ENCODE peak calls at places on chromosomes 1 and 21, in nine cellular contexts. One of them, this sample, is unnamed.

GRCh38 chr1:232493869-232494268 is 136.1 kb downstream of the SIPA1L2 start:
- DNase-seq in body of pancreas: no peak
- DNase-seq in astrocyte of the spinal cord: no peak
- DNase-seq in GM04504: no peak
- DNase-seq in epithelial cell of esophagus: no peak
- DNase-seq in activated naive CD8-positive, alpha-beta T cell treated with anti-CD3 and anti-CD28 coated beads, Interleukin-2, amount 50 U/mL, for 24 hours: no peak
- DNase-seq in GM12864: no peak
- DNase-seq in AG20443: no peak
- DNase-seq in colonic mucosa: no peak
- DNase-seq in this sample: no peak

GRCh38 chr1:111873460-111873859 is 116.0 kb downstream of the KCND3 start:
- DNase-seq in activated naive CD8-positive, alpha-beta T cell treated with anti-CD3 and anti-CD28 coated beads, Interleukin-2, amount 50 U/mL, for 24 hours: no peak
- DNase-seq in epithelial cell of esophagus: no peak
- DNase-seq in GM12864: no peak
- DNase-seq in astrocyte of the spinal cord: no peak
- DNase-seq in AG20443: no peak
- DNase-seq in colonic mucosa: no peak
- DNase-seq in GM04504: no peak
- DNase-seq in body of pancreas: no peak
- DNase-seq in this sample: no peak

GRCh38 chr1:14647777-14648176 is 49.3 kb downstream of the KAZN start:
- DNase-seq in epithelial cell of esophagus: no peak
- DNase-seq in GM12864: no peak
- DNase-seq in astrocyte of the spinal cord: no peak
- DNase-seq in AG20443: no peak
- DNase-seq in GM04504: no peak
- DNase-seq in body of pancreas: no peak
- DNase-seq in colonic mucosa: no peak
- DNase-seq in activated naive CD8-positive, alpha-beta T cell treated with anti-CD3 and anti-CD28 coated beads, Interleukin-2, amount 50 U/mL, for 24 hours: no peak
- DNase-seq in this sample: no peak

GRCh38 chr1:233075045-233075444 is 124.6 kb downstream of the NTPCR start:
- DNase-seq in body of pancreas: no peak
- DNase-seq in GM04504: peak
- DNase-seq in GM12864: no peak
- DNase-seq in astrocyte of the spinal cord: peak
- DNase-seq in activated naive CD8-positive, alpha-beta T cell treated with anti-CD3 and anti-CD28 coated beads, Interleukin-2, amount 50 U/mL, for 24 hours: no peak
- DNase-seq in epithelial cell of esophagus: peak
- DNase-seq in AG20443: peak
- DNase-seq in colonic mucosa: no peak
- DNase-seq in this sample: no peak

GRCh38 chr1:1120866-1121563 is 5.1 kb upstream of the C1orf159 start:
- DNase-seq in body of pancreas: no peak
- DNase-seq in colonic mucosa: peak
- DNase-seq in activated naive CD8-positive, alpha-beta T cell treated with anti-CD3 and anti-CD28 coated beads, Interleukin-2, amount 50 U/mL, for 24 hours: no peak
- DNase-seq in GM04504: no peak
- DNase-seq in AG20443: no peak
- DNase-seq in astrocyte of the spinal cord: no peak
- DNase-seq in epithelial cell of esophagus: no peak
- DNase-seq in GM12864: no peak
- DNase-seq in this sample: no peak

GRCh38 chr1:89660086-89660946 is 27.4 kb downstream of the LRRC8C start:
- DNase-seq in epithelial cell of esophagus: no peak
- DNase-seq in astrocyte of the spinal cord: no peak
- DNase-seq in body of pancreas: no peak
- DNase-seq in activated naive CD8-positive, alpha-beta T cell treated with anti-CD3 and anti-CD28 coated beads, Interleukin-2, amount 50 U/mL, for 24 hours: no peak
- DNase-seq in GM12864: no peak
- DNase-seq in colonic mucosa: no peak
- DNase-seq in GM04504: peak
- DNase-seq in AG20443: peak
- DNase-seq in this sample: no peak

GRCh38 chr21:43574741-43575465 is 84.4 kb downstream of the HSF2BP start:
- DNase-seq in body of pancreas: no peak
- DNase-seq in AG20443: no peak
- DNase-seq in epithelial cell of esophagus: no peak
- DNase-seq in activated naive CD8-positive, alpha-beta T cell treated with anti-CD3 and anti-CD28 coated beads, Interleukin-2, amount 50 U/mL, for 24 hours: no peak
- DNase-seq in GM04504: no peak
- DNase-seq in colonic mucosa: no peak
- DNase-seq in astrocyte of the spinal cord: no peak
- DNase-seq in GM12864: no peak
- DNase-seq in this sample: no peak

GRCh38 chr21:40563845-40564717 is 282.9 kb downstream of the DSCAM start:
- DNase-seq in epithelial cell of esophagus: no peak
- DNase-seq in astrocyte of the spinal cord: no peak
- DNase-seq in AG20443: no peak
- DNase-seq in GM04504: no peak
- DNase-seq in colonic mucosa: no peak
- DNase-seq in activated naive CD8-positive, alpha-beta T cell treated with anti-CD3 and anti-CD28 coated beads, Interleukin-2, amount 50 U/mL, for 24 hours: no peak
- DNase-seq in GM12864: no peak
- DNase-seq in body of pancreas: no peak
- DNase-seq in this sample: no peak

GRCh38 chr1:155970531-155971167 is 7.7 kb downstream of the ARHGEF2 start:
- DNase-seq in body of pancreas: no peak
- DNase-seq in colonic mucosa: peak
- DNase-seq in AG20443: peak
- DNase-seq in astrocyte of the spinal cord: peak
- DNase-seq in GM12864: no peak
- DNase-seq in activated naive CD8-positive, alpha-beta T cell treated with anti-CD3 and anti-CD28 coated beads, Interleukin-2, amount 50 U/mL, for 24 hours: peak
- DNase-seq in epithelial cell of esophagus: peak
- DNase-seq in GM04504: no peak
- DNase-seq in this sample: no peak

GRCh38 chr1:233704125-233704881 is 90.4 kb downstream of the KCNK1 start:
- DNase-seq in astrocyte of the spinal cord: peak
- DNase-seq in epithelial cell of esophagus: peak
- DNase-seq in colonic mucosa: no peak
- DNase-seq in activated naive CD8-positive, alpha-beta T cell treated with anti-CD3 and anti-CD28 coated beads, Interleukin-2, amount 50 U/mL, for 24 hours: no peak
- DNase-seq in GM12864: no peak
- DNase-seq in GM04504: peak
- DNase-seq in body of pancreas: no peak
- DNase-seq in AG20443: no peak
- DNase-seq in this sample: no peak

GRCh38 chr1:232988572-232989040 is 38.2 kb downstream of the NTPCR start:
- DNase-seq in GM04504: no peak
- DNase-seq in AG20443: peak
- DNase-seq in GM12864: no peak
- DNase-seq in colonic mucosa: no peak
- DNase-seq in astrocyte of the spinal cord: peak
- DNase-seq in activated naive CD8-positive, alpha-beta T cell treated with anti-CD3 and anti-CD28 coated beads, Interleukin-2, amount 50 U/mL, for 24 hours: no peak
- DNase-seq in body of pancreas: no peak
- DNase-seq in epithelial cell of esophagus: peak
- DNase-seq in this sample: peak

GRCh38 chr1:226248091-226248490 is 24.6 kb downstream of the MIXL1 start:
- DNase-seq in astrocyte of the spinal cord: no peak
- DNase-seq in GM12864: no peak
- DNase-seq in body of pancreas: no peak
- DNase-seq in epithelial cell of esophagus: no peak
- DNase-seq in GM04504: peak
- DNase-seq in colonic mucosa: no peak
- DNase-seq in activated naive CD8-positive, alpha-beta T cell treated with anti-CD3 and anti-CD28 coated beads, Interleukin-2, amount 50 U/mL, for 24 hours: no peak
- DNase-seq in AG20443: peak
- DNase-seq in this sample: no peak

GRCh38 chr1:203217139-203217621 is 12.3 kb downstream of the CHIT1 start:
- DNase-seq in astrocyte of the spinal cord: no peak
- DNase-seq in GM04504: no peak
- DNase-seq in activated naive CD8-positive, alpha-beta T cell treated with anti-CD3 and anti-CD28 coated beads, Interleukin-2, amount 50 U/mL, for 24 hours: no peak
- DNase-seq in body of pancreas: peak
- DNase-seq in GM12864: no peak
- DNase-seq in AG20443: no peak
- DNase-seq in epithelial cell of esophagus: peak
- DNase-seq in colonic mucosa: no peak
- DNase-seq in this sample: no peak

GRCh38 chr1:15847893-15848142 is 311 bp downstream of the SPEN start:
- DNase-seq in GM04504: no peak
- DNase-seq in epithelial cell of esophagus: no peak
- DNase-seq in colonic mucosa: no peak
- DNase-seq in body of pancreas: no peak
- DNase-seq in astrocyte of the spinal cord: no peak
- DNase-seq in activated naive CD8-positive, alpha-beta T cell treated with anti-CD3 and anti-CD28 coated beads, Interleukin-2, amount 50 U/mL, for 24 hours: no peak
- DNase-seq in AG20443: no peak
- DNase-seq in GM12864: no peak
- DNase-seq in this sample: no peak

GRCh38 chr1:240413732-240414131 is 198.2 kb downstream of the GREM2 start:
- DNase-seq in AG20443: peak
- DNase-seq in GM12864: no peak
- DNase-seq in astrocyte of the spinal cord: no peak
- DNase-seq in activated naive CD8-positive, alpha-beta T cell treated with anti-CD3 and anti-CD28 coated beads, Interleukin-2, amount 50 U/mL, for 24 hours: no peak
- DNase-seq in GM04504: no peak
- DNase-seq in epithelial cell of esophagus: no peak
- DNase-seq in body of pancreas: no peak
- DNase-seq in colonic mucosa: no peak
- DNase-seq in this sample: no peak

GRCh38 chr21:45977396-45977795 is 4.2 kb upstream of the COL6A1 start:
- DNase-seq in colonic mucosa: no peak
- DNase-seq in activated naive CD8-positive, alpha-beta T cell treated with anti-CD3 and anti-CD28 coated beads, Interleukin-2, amount 50 U/mL, for 24 hours: no peak
- DNase-seq in epithelial cell of esophagus: no peak
- DNase-seq in GM04504: no peak
- DNase-seq in GM12864: no peak
- DNase-seq in AG20443: no peak
- DNase-seq in body of pancreas: peak
- DNase-seq in astrocyte of the spinal cord: no peak
- DNase-seq in this sample: no peak